ENCODE peak calls at places on chromosomes 11 and 22, in seven cellular contexts. Y, R, D, B, L, J and Q are unnamed samples.

GRCh38 chr22:21693333-21693998 is 27.7 kb downstream of the PPIL2 start:
- DNase-seq in Y (no peak), J (no peak), L (no peak), R (no peak), B (no peak), D (no peak), Q (no peak)

GRCh38 chr11:101840720-101841119 is 74.1 kb upstream of the CEP126 start:
- DNase-seq in J (no peak), D (no peak), L (no peak), R (no peak), Y (no peak), B (no peak), Q (no peak)

GRCh38 chr11:106426696-106427095 is 349.2 kb downstream of the AASDHPPT start:
- DNase-seq in L (no peak), R (no peak), Y (no peak), D (no peak), J (no peak), B (no peak), Q (no peak)

GRCh38 chr11:111441443-111441842 is 62.4 kb upstream of the POU2AF1 start:
- DNase-seq in R (no peak), J (no peak), Y (no peak), L (no peak), D (no peak), B (no peak), Q (no peak)

GRCh38 chr22:42171946-42172345 is 41.3 kb upstream of the CYP2D6 start:
- DNase-seq in Y (no peak), D (no peak), J (no peak), L (no peak), R (no peak), B (no peak), Q (no peak)

GRCh38 chr22:41191467-41191866 is 13.6 kb upstream of the L3MBTL2 start:
- DNase-seq in J (no peak), R (no peak), B (no peak), Y (no peak), D (peak; percentile 21), L (no peak), Q (no peak)

GRCh38 chr11:132226522-132226921 is 856.1 kb downstream of the NTM start:
- DNase-seq in R (no peak), B (no peak), D (no peak), L (no peak), J (no peak), Y (no peak), Q (no peak)

GRCh38 chr22:20650294-20651207 is 123.4 kb upstream of the SERPIND1 start:
- DNase-seq in J (no peak), L (no peak), B (peak; percentile 32), Y (peak; percentile 37), R (no peak), D (no peak), Q (no peak)

GRCh38 chr11:92123540-92123939 is 101.1 kb upstream of the FAT3 start:
- DNase-seq in D (no peak), B (no peak), Y (no peak), J (no peak), L (no peak), R (no peak), Q (no peak)

GRCh38 chr22:30230330-30230729 is 16.2 kb downstream of the LIF start:
- DNase-seq in Y (no peak), J (no peak), R (no peak), D (no peak), L (no peak), B (no peak), Q (no peak)

GRCh38 chr11:92501346-92501745 is 276.7 kb downstream of the FAT3 start:
- DNase-seq in R (no peak), J (no peak), B (no peak), D (no peak), L (no peak), Y (no peak), Q (no peak)

GRCh38 chr11:36743039-36743438 is 145.0 kb upstream of the RAG2 start:
- DNase-seq in L (no peak), R (no peak), Y (no peak), B (no peak), J (no peak), D (no peak), Q (no peak)

GRCh38 chr11:13963949-13964770 is 1.6 kb downstream of the SPON1 start:
- DNase-seq in L (peak; percentile 39), B (peak; percentile 78), D (no peak), Y (no peak), J (peak; percentile 23), R (no peak), Q (peak; percentile 18)

GRCh38 chr11:116793476-116794096 is 1.9 kb upstream of the APOA5 start:
- DNase-seq in D (no peak), Y (no peak), B (no peak), J (no peak), R (no peak), L (peak; percentile 27), Q (no peak)

GRCh38 chr11:19553683-19554333 is 158.8 kb upstream of the NAV2 start:
- DNase-seq in B (peak; percentile 94), Y (peak; percentile 55), D (peak; percentile 49), J (peak; percentile 43), R (no peak), L (peak; percentile 80), Q (peak; percentile 43)
- TF ChIP-seq TAF1 in B (no peak), Y (no peak), D (no peak), J (no peak), R (no peak), L (no peak), Q (no peak)

GRCh38 chr22:50271519-50271970 is 1.4 kb upstream of the MAPK11 start:
- DNase-seq in J (peak; percentile 76), Y (peak; percentile 84), L (peak; percentile 93), B (peak; percentile 88), D (peak; percentile 34), R (no peak), Q (peak; percentile 83)
- TF ChIP-seq TAF1 in J (no peak), Y (no peak), L (no peak), B (no peak), D (no peak), R (no peak), Q (no peak)

GRCh38 chr11:10356161-10356560 is 51.3 kb downstream of the ADM start:
- DNase-seq in J (no peak), Y (no peak), B (no peak), R (no peak), L (no peak), D (no peak), Q (no peak)

GRCh38 chr11:10351768-10352641 is 47.1 kb downstream of the ADM start:
- DNase-seq in Y (peak; percentile 8), B (peak; percentile 85), L (peak; percentile 38), J (no peak), R (no peak), D (peak; percentile 89), Q (no peak)

GRCh38 chr11:10354389-10354788 is 49.5 kb downstream of the ADM start:
- DNase-seq in R (no peak), B (no peak), D (no peak), L (no peak), Y (no peak), J (no peak), Q (no peak)

GRCh38 chr11:10352911-10353550 is 48.2 kb downstream of the ADM start:
- DNase-seq in D (no peak), L (no peak), J (no peak), Y (no peak), B (no peak), R (no peak), Q (no peak)

DNA sequence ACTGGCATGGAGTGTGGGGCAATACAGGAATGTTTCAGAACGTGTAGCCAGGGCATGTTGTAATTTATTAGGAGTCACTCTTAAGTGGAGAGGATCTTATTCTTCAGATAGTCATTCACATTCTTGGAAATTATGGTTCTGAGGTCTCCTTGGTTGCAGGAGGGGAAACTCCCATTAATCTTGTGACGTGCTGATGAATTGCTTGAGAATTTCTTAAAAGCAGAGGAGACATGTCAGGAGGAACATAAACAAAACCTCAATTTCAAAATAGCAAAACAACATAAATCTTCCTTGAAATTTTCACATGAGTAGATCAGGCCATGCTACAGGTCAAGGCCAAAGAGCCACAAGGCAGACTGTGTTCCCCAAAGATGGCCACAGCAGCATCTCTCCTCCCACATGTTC is 50.4 kb downstream of the ADM start:
- DNase-seq in R (no peak), B (no peak), Y (no peak), J (no peak), D (no peak), L (no peak), Q (no peak)
- TF ChIP-seq TAF1 in R (no peak), B (no peak), Y (no peak), J (no peak), D (no peak), L (no peak), Q (no peak)

GRCh38 chr22:17119481-17120202 is 1.5 kb downstream of the TMEM121B start:
- DNase-seq in D (no peak), Y (peak; percentile 54), L (peak; percentile 50), J (no peak), R (no peak), B (peak; percentile 84), Q (no peak)

GRCh38 chr22:17118342-17118741 is 2.8 kb downstream of the TMEM121B start:
- DNase-seq in Y (no peak), L (no peak), J (no peak), D (no peak), B (no peak), R (no peak), Q (no peak)

GRCh38 chr22:17121235-17122195 is at the start of gene TMEM121B:
- DNase-seq in J (no peak), Y (peak; percentile 46), D (no peak), R (no peak), B (peak; percentile 92), L (peak; percentile 95), Q (peak; percentile 46)

GRCh38 chr22:17120711-17121234 is 387 bp downstream of the TMEM121B start:
- DNase-seq in R (no peak), J (no peak), D (no peak), B (peak; percentile 66), L (no peak), Y (no peak), Q (no peak)

DNA sequence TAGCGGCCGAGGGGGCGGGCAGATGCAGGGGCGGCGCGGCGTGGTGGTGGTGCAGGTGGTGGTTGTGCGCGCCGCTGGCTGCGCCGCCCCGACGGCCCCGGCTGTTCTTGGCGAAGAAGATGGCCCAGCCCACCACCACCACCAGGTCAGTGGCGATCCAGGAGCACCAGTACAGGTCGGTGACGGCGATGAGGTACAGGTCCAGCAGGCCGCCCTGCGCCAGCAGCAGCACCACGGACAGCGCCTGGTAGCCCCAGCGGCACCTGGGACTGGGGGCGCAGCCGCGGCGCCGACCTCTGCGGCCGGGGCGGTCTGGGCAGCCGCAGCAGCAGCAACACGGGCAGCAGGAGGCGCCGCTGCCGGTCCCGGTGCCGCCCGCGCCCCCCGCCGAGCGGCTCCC is 879 bp downstream of the TMEM121B start:
- DNase-seq in B (peak; percentile 93), J (peak; percentile 50), Y (peak; percentile 71), R (no peak), D (no peak), L (peak; percentile 71), Q (peak; percentile 54)
- TF ChIP-seq TAF1 in B (peak; percentile 41), J (no peak), Y (no peak), R (no peak), D (no peak), L (no peak), Q (no peak)

GRCh38 chr11:115505165-115505564 is 950 bp upstream of the CADM1 start:
- DNase-seq in Y (no peak), L (peak; percentile 20), R (no peak), D (no peak), B (no peak), J (no peak), Q (no peak)
- TF ChIP-seq TAF1 in Y (no peak), L (no peak), R (no peak), D (no peak), B (peak; percentile 1), J (no peak), Q (no peak)